ENCODE peak calls at places on chromosomes 16 and 17, in nine cellular contexts. Y is left colon, O is left ventricle myocardium inferior, M is progenitor cell of endocrine pancreas, E is GM03348, F is ACHN, I is NCI-H1417, B is cardiac fibroblast, V is EL. N is an unnamed sample.

GRCh38 chr17:28334176-28334575 is 1.1 kb downstream of the IFT20 start:
- DNase-seq in Y (no peak), O (no peak), M (no peak), E (no peak), F (no peak), I (no peak), B (peak), V (no peak), N (no peak)

GRCh38 chr17:17900615-17901520 is 64.1 kb upstream of the SREBF1 start:
- DNase-seq in Y (peak), O (peak), M (no peak), E (peak), F (peak), I (peak), B (peak), V (peak), N (no peak)

GRCh38 chr16:55439101-55439690 is 39.8 kb upstream of the MMP2 start:
- DNase-seq in Y (no peak), O (no peak), M (no peak), E (peak), F (no peak), I (no peak), B (no peak), V (no peak), N (no peak)

GRCh38 chr16:13138528-13138927 is 237.1 kb downstream of the SHISA9 start:
- DNase-seq in Y (no peak), O (no peak), M (no peak), E (no peak), F (peak), I (no peak), B (no peak), V (no peak), N (no peak)

GRCh38 chr17:74288785-74289184 is 14.8 kb downstream of the DNAI2 start:
- DNase-seq in Y (no peak), O (no peak), M (no peak), E (no peak), F (no peak), I (no peak), B (no peak), V (no peak), N (no peak)

GRCh38 chr16:84922351-84923135 is 88.8 kb downstream of the ZDHHC7 start:
- DNase-seq in Y (no peak), O (peak), M (no peak), E (no peak), F (no peak), I (peak), B (peak), V (no peak), N (peak)

GRCh38 chr17:82752371-82753200 is 721 bp downstream of the TBCD start:
- DNase-seq in Y (peak), O (no peak), M (no peak), E (peak), F (peak), I (peak), B (peak), V (peak), N (no peak)

GRCh38 chr16:15593235-15593634 is 49.7 kb downstream of the MARF1 start:
- DNase-seq in Y (peak), O (no peak), M (no peak), E (no peak), F (no peak), I (no peak), B (no peak), V (no peak), N (no peak)

GRCh38 chr16:87353613-87354012 is 30.0 kb downstream of the FBXO31 start:
- DNase-seq in Y (no peak), O (no peak), M (no peak), E (no peak), F (no peak), I (no peak), B (no peak), V (no peak), N (no peak)

GRCh38 chr16:14015461-14015860 is 55.7 kb upstream of the MRTFB start:
- DNase-seq in Y (no peak), O (no peak), M (no peak), E (no peak), F (no peak), I (no peak), B (no peak), V (no peak), N (no peak)

GRCh38 chr16:86143666-86144065 is 244.7 kb downstream of the IRF8 start:
- DNase-seq in Y (no peak), O (no peak), M (no peak), E (no peak), F (no peak), I (no peak), B (no peak), V (no peak), N (no peak)

GRCh38 chr17:45225051-45225700 is 3.5 kb downstream of the FMNL1 start:
- DNase-seq in Y (peak), O (no peak), M (no peak), E (no peak), F (peak), I (no peak), B (no peak), V (peak), N (no peak)

GRCh38 chr16:23171234-23171948 is 11.2 kb upstream of the SCNN1G start:
- DNase-seq in Y (no peak), O (no peak), M (no peak), E (peak), F (no peak), I (no peak), B (no peak), V (peak), N (no peak)

GRCh38 chr17:79305831-79306687 is 231.4 kb downstream of the ENGASE start:
- DNase-seq in Y (no peak), O (peak), M (no peak), E (no peak), F (peak), I (no peak), B (no peak), V (no peak), N (no peak)

GRCh38 chr17:70896843-70897242 is 727.5 kb downstream of the KCNJ2 start:
- DNase-seq in Y (no peak), O (no peak), M (no peak), E (no peak), F (no peak), I (no peak), B (no peak), V (peak), N (no peak)

GRCh38 chr17:57806083-57806830 is 43.6 kb downstream of the MRPS23 start:
- DNase-seq in Y (no peak), O (no peak), M (no peak), E (no peak), F (no peak), I (peak), B (no peak), V (no peak), N (no peak)

GRCh38 chr17:33373209-33373608 is 80.1 kb upstream of the ASIC2 start:
- DNase-seq in Y (no peak), O (no peak), M (no peak), E (no peak), F (no peak), I (no peak), B (no peak), V (no peak), N (no peak)

GRCh38 chr17:79055197-79055596 is 19.4 kb upstream of the ENGASE start:
- DNase-seq in Y (no peak), O (no peak), M (no peak), E (no peak), F (no peak), I (no peak), B (no peak), V (no peak), N (no peak)